ENCODE peak calls at places on chromosomes 11 and 22, in six cellular contexts. M is IMR-90, R is neuronal stem cell, V is H9, X is mesenchymal stem cell, Q is H1. G is an unnamed sample.

GRCh38 chr11:130625907-130626306 is 177.5 kb downstream of the ADAMTS15 start:
- DNase-seq in V (no peak), R (no peak), X (no peak), M (no peak), Q (no peak), G (no peak)

GRCh38 chr11:128492461-128492860 is 94.9 kb downstream of the ETS1 start:
- DNase-seq in M (peak), X (peak), V (no peak), R (no peak), Q (no peak), G (no peak)

GRCh38 chr11:124670732-124671131 is 2.8 kb downstream of the SIAE start:
- DNase-seq in V (no peak), R (no peak), M (peak), X (no peak), Q (no peak), G (no peak)

GRCh38 chr11:64852804-64853520 is 8.5 kb upstream of the CDC42BPG start:
- DNase-seq in M (no peak), R (no peak), Q (no peak), V (no peak), X (no peak), G (no peak)

GRCh38 chr22:32796865-32797573 is 4.5 kb upstream of the TIMP3 start:
- DNase-seq in M (peak), X (peak), Q (no peak), R (peak), V (peak), G (no peak)

GRCh38 chr22:17724241-17724640 is 50.0 kb downstream of the BID start:
- DNase-seq in R (no peak), V (no peak), Q (no peak), X (no peak), M (peak), G (no peak)

GRCh38 chr22:30843245-30843644 is 125.3 kb downstream of the MORC2 start:
- DNase-seq in X (no peak), R (no peak), V (no peak), Q (no peak), M (no peak), G (no peak)

GRCh38 chr22:30884211-30885000 is 84.2 kb downstream of the MORC2 start:
- DNase-seq in M (no peak), V (no peak), R (no peak), Q (no peak), X (no peak), G (no peak)

GRCh38 chr11:8959546-8960166 is 4.6 kb downstream of the TMEM9B start:
- DNase-seq in Q (peak), V (peak), X (peak), M (peak), R (peak), G (peak)

GRCh38 chr11:73209892-73210291 is 8.2 kb upstream of the P2RY2 start:
- DNase-seq in R (no peak), V (no peak), X (no peak), M (no peak), Q (no peak), G (no peak)

GRCh38 chr11:79263001-79263400 is 177.8 kb downstream of the TENM4 start:
- DNase-seq in V (peak), R (no peak), Q (no peak), M (peak), X (peak), G (no peak)

GRCh38 chr11:131033151-131033651 is 116.9 kb upstream of the SNX19 start:
- DNase-seq in V (peak), Q (no peak), X (peak), M (peak), R (no peak), G (peak)

GRCh38 chr22:21030032-21030431 is 2.3 kb downstream of the SLC7A4 start:
- DNase-seq in R (no peak), M (no peak), V (no peak), Q (no peak), X (no peak), G (no peak)

GRCh38 chr22:26548303-26548702 is 36.0 kb upstream of the TFIP11 start:
- DNase-seq in X (no peak), R (no peak), V (no peak), Q (no peak), M (no peak), G (peak)

GRCh38 chr22:39545310-39546063 is 12.9 kb upstream of the RPS19BP1 start:
- DNase-seq in X (peak), R (peak), Q (no peak), V (peak), M (no peak), G (peak)

GRCh38 chr11:124938970-124939369 is 3.1 kb upstream of the HEPACAM start:
- DNase-seq in M (no peak), R (no peak), Q (no peak), X (no peak), V (no peak), G (no peak)

GRCh38 chr11:126121316-126121715 is 58.6 kb upstream of the CDON start:
- DNase-seq in M (no peak), X (no peak), Q (no peak), R (no peak), V (no peak), G (no peak)

GRCh38 chr11:116112031-116112935 is 608.1 kb upstream of the CADM1 start:
- DNase-seq in R (no peak), X (no peak), Q (no peak), V (peak), M (no peak), G (no peak)
- H2AK5ac ChIP-seq in R (no peak), X (no peak), Q (no peak), V (no peak), M (no peak), G (no peak)

GRCh38 chr22:46753761-46754109 is 8.7 kb upstream of the TBC1D22A start:
- DNase-seq in M (no peak), X (no peak), R (no peak), V (no peak), Q (no peak), G (no peak)
- H3K18ac ChIP-seq in M (peak), X (peak), R (no peak), V (no peak), Q (no peak), G (no peak)

GRCh38 chr11:117230286-117230961 is 1.4 kb downstream of the PCSK7 start:
- DNase-seq in Q (no peak), M (peak), R (no peak), V (no peak), X (no peak), G (no peak)

GRCh38 chr11:117232022-117232878 is at the start of the genes PCSK7 and RNF214:
- DNase-seq in M (peak), Q (peak), R (peak), X (peak), V (peak), G (peak)

GRCh38 chr11:117229931-117230285 is 2.0 kb downstream of the PCSK7 start:
- DNase-seq in V (no peak), R (no peak), Q (no peak), M (no peak), X (no peak), G (no peak)

GRCh38 chr11:117231637-117232021 is 244 bp downstream of the PCSK7 start:
- DNase-seq in X (no peak), Q (no peak), M (no peak), R (no peak), V (no peak), G (no peak)

DNA sequence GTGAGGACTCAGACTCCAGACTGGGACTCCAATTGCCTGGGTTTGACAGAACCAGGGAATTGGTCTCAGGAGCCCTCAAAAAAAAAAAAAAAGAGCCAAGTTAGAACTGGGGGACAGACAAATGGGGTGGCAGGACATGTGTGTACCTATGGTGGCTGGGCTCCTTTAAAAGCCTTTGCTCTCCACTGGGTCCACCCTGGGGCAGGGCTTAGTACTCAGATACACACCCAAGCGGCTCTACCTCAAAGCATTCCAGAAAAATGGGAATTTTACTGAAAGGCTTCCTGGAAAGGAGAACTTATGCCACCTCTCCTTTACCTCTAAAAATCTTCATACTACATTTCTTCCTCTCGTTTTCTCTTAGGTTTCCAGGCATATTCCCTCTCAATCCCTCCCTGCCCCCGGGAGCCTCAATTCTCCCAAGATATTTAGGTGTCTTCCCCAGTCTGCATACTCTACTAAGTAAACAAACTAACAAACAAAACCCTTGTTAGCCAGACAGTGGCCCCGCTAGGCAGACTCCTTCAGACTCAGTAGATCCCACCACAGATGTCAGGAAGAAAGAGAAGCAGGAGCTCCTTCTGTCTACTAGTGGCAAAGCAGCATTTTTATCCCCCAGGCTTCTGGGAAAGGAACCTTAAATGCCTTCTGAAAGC is 764 bp downstream of the PCSK7 start:
- DNase-seq in Q (no peak), X (no peak), R (no peak), V (no peak), M (no peak), G (no peak)
- H2AFZ ChIP-seq in Q (no peak), X (no peak), R (peak), V (no peak), M (peak), G (peak)

GRCh38 chr11:35321532-35322320 is 97.6 kb downstream of the SLC1A2 start:
- DNase-seq in M (peak), V (no peak), Q (no peak), X (no peak), R (no peak), G (peak)
- H2AK5ac ChIP-seq in M (no peak), V (no peak), Q (no peak), X (no peak), R (no peak), G (no peak)

GRCh38 chr22:22685586-22685985 is 41.2 kb downstream of the GGTLC2 start:
- DNase-seq in X (no peak), M (no peak), R (no peak), Q (no peak), V (no peak), G (no peak)
- H3K18ac ChIP-seq in X (no peak), M (no peak), R (no peak), Q (no peak), V (no peak), G (no peak)

G was measured in trophoblast cell.